ENCODE peak calls at places on chromosomes 11 and 22, in seven cellular contexts. One of them, this sample, is unnamed.

GRCh38 chr11:85732968-85733367 is 47.0 kb upstream of the CCDC89 start:
- DNase-seq in HL-60: no peak
- DNase-seq in AG04449: no peak
- DNase-seq in coronary artery: no peak
- DNase-seq in endothelial cell: no peak
- DNase-seq in fibroblast of mammary gland: no peak
- DNase-seq in NB4: no peak
- DNase-seq in this sample: no peak

GRCh38 chr11:42521994-42522393 is 789.8 kb upstream of the API5 start:
- DNase-seq in coronary artery: no peak
- DNase-seq in fibroblast of mammary gland: peak; percentile 68
- DNase-seq in AG04449: no peak
- DNase-seq in NB4: peak; percentile 18
- DNase-seq in HL-60: no peak
- DNase-seq in endothelial cell: no peak
- DNase-seq in this sample: no peak

GRCh38 chr11:73192272-73192671 is 25.8 kb upstream of the P2RY2 start:
- DNase-seq in NB4: peak; percentile 59
- DNase-seq in endothelial cell: no peak
- DNase-seq in fibroblast of mammary gland: no peak
- DNase-seq in HL-60: no peak
- DNase-seq in AG04449: no peak
- DNase-seq in coronary artery: no peak
- DNase-seq in this sample: no peak

GRCh38 chr22:21713428-21714058 is 22.1 kb downstream of the YPEL1 start:
- DNase-seq in NB4: no peak
- DNase-seq in HL-60: no peak
- DNase-seq in fibroblast of mammary gland: no peak
- DNase-seq in AG04449: no peak
- DNase-seq in coronary artery: no peak
- DNase-seq in endothelial cell: no peak
- DNase-seq in this sample: no peak

GRCh38 chr11:78912778-78913177 is 338.1 kb upstream of the NARS2 start:
- DNase-seq in HL-60: no peak
- DNase-seq in AG04449: no peak
- DNase-seq in NB4: no peak
- DNase-seq in coronary artery: no peak
- DNase-seq in endothelial cell: no peak
- DNase-seq in fibroblast of mammary gland: no peak
- DNase-seq in this sample: no peak

GRCh38 chr11:132200303-132200936 is 830.0 kb downstream of the NTM start:
- DNase-seq in AG04449: no peak
- DNase-seq in HL-60: no peak
- DNase-seq in fibroblast of mammary gland: no peak
- DNase-seq in coronary artery: no peak
- DNase-seq in endothelial cell: no peak
- DNase-seq in NB4: no peak
- DNase-seq in this sample: no peak

GRCh38 chr11:12460441-12460840 is 83.1 kb downstream of the PARVA start:
- DNase-seq in NB4: no peak
- DNase-seq in endothelial cell: no peak
- DNase-seq in HL-60: no peak
- DNase-seq in coronary artery: no peak
- DNase-seq in fibroblast of mammary gland: no peak
- DNase-seq in AG04449: no peak
- DNase-seq in this sample: no peak

GRCh38 chr11:35619030-35619753 is 932 bp downstream of the FJX1 start:
- DNase-seq in NB4: no peak
- DNase-seq in endothelial cell: peak; percentile 55
- DNase-seq in fibroblast of mammary gland: peak; percentile 37
- DNase-seq in coronary artery: no peak
- DNase-seq in HL-60: no peak
- DNase-seq in AG04449: no peak
- DNase-seq in this sample: no peak

GRCh38 chr11:44416776-44417175 is 106.8 kb upstream of the ALX4 start:
- DNase-seq in fibroblast of mammary gland: peak; percentile 73
- DNase-seq in HL-60: no peak
- DNase-seq in NB4: no peak
- DNase-seq in coronary artery: peak; percentile 12
- DNase-seq in AG04449: no peak
- DNase-seq in endothelial cell: no peak
- DNase-seq in this sample: no peak

GRCh38 chr11:129141748-129142475 is 50.2 kb downstream of the ARHGAP32 start:
- DNase-seq in fibroblast of mammary gland: peak; percentile 57
- DNase-seq in endothelial cell: no peak
- DNase-seq in NB4: no peak
- DNase-seq in coronary artery: no peak
- DNase-seq in AG04449: no peak
- DNase-seq in HL-60: no peak
- DNase-seq in this sample: no peak

GRCh38 chr11:17528181-17528691 is 16.0 kb downstream of the USH1C start:
- DNase-seq in HL-60: peak; percentile 10
- DNase-seq in NB4: peak; percentile 66
- DNase-seq in fibroblast of mammary gland: peak; percentile 35
- DNase-seq in coronary artery: no peak
- DNase-seq in AG04449: no peak
- DNase-seq in endothelial cell: peak; percentile 84
- DNase-seq in this sample: peak; percentile 87

GRCh38 chr11:36088234-36088975 is 144.5 kb downstream of the LDLRAD3 start:
- DNase-seq in NB4: no peak
- DNase-seq in fibroblast of mammary gland: peak; percentile 51
- DNase-seq in endothelial cell: no peak
- DNase-seq in coronary artery: no peak
- DNase-seq in HL-60: no peak
- DNase-seq in AG04449: no peak
- DNase-seq in this sample: no peak

GRCh38 chr11:39806652-39807051 is 1652.8 kb downstream of the LRRC4C start:
- DNase-seq in AG04449: no peak
- DNase-seq in HL-60: no peak
- DNase-seq in NB4: no peak
- DNase-seq in fibroblast of mammary gland: no peak
- DNase-seq in coronary artery: no peak
- DNase-seq in endothelial cell: no peak
- DNase-seq in this sample: no peak

GRCh38 chr22:19419086-19419463 is 12.5 kb downstream of the HIRA start:
- DNase-seq in coronary artery: no peak
- DNase-seq in fibroblast of mammary gland: no peak
- DNase-seq in endothelial cell: no peak
- DNase-seq in NB4: peak; percentile 84
- DNase-seq in HL-60: peak; percentile 72
- DNase-seq in AG04449: no peak
- DNase-seq in this sample: no peak

GRCh38 chr22:19066531-19067271 is 55.5 kb downstream of the DGCR2 start:
- DNase-seq in fibroblast of mammary gland: peak; percentile 75
- DNase-seq in NB4: no peak
- DNase-seq in AG04449: no peak
- DNase-seq in HL-60: no peak
- DNase-seq in endothelial cell: no peak
- DNase-seq in coronary artery: peak; percentile 67
- DNase-seq in this sample: no peak

GRCh38 chr11:76654310-76654851 is 16.2 kb downstream of the LRRC32 start:
- DNase-seq in coronary artery: peak; percentile 92
- DNase-seq in HL-60: no peak
- DNase-seq in fibroblast of mammary gland: peak; percentile 74
- DNase-seq in endothelial cell: no peak
- DNase-seq in AG04449: no peak
- DNase-seq in NB4: no peak
- DNase-seq in this sample: no peak

GRCh38 chr11:80167766-80168165 is 726.9 kb upstream of the TENM4 start:
- DNase-seq in NB4: peak; percentile 15
- DNase-seq in HL-60: no peak
- DNase-seq in AG04449: no peak
- DNase-seq in coronary artery: no peak
- DNase-seq in endothelial cell: no peak
- DNase-seq in fibroblast of mammary gland: no peak
- DNase-seq in this sample: no peak

GRCh38 chr22:21582801-21583740 is 15.6 kb downstream of the UBE2L3 start:
- DNase-seq in HL-60: no peak
- DNase-seq in coronary artery: no peak
- DNase-seq in fibroblast of mammary gland: no peak
- DNase-seq in NB4: no peak
- DNase-seq in endothelial cell: no peak
- DNase-seq in AG04449: no peak
- DNase-seq in this sample: no peak

GRCh38 chr22:30178180-30179126 is 68.1 kb downstream of the LIF start:
- DNase-seq in coronary artery: no peak
- DNase-seq in fibroblast of mammary gland: no peak
- DNase-seq in NB4: no peak
- DNase-seq in AG04449: no peak
- DNase-seq in HL-60: no peak
- DNase-seq in endothelial cell: no peak
- DNase-seq in this sample: no peak

GRCh38 chr11:70498171-70498571 is 99.8 kb downstream of the CTTN start:
- DNase-seq in endothelial cell: no peak
- DNase-seq in AG04449: no peak
- DNase-seq in fibroblast of mammary gland: no peak
- DNase-seq in coronary artery: no peak
- DNase-seq in HL-60: no peak
- DNase-seq in NB4: no peak
- DNase-seq in this sample: no peak

GRCh38 chr11:102924851-102925380 is 30.6 kb downstream of the MMP13 start:
- DNase-seq in NB4: peak; percentile 37
- DNase-seq in fibroblast of mammary gland: no peak
- DNase-seq in HL-60: no peak
- DNase-seq in endothelial cell: no peak
- DNase-seq in coronary artery: no peak
- DNase-seq in AG04449: no peak
- DNase-seq in this sample: no peak

GRCh38 chr11:131392528-131393255 is 22.3 kb downstream of the NTM start:
- DNase-seq in fibroblast of mammary gland: peak; percentile 13
- DNase-seq in endothelial cell: peak; percentile 24
- DNase-seq in AG04449: no peak
- DNase-seq in coronary artery: no peak
- DNase-seq in HL-60: no peak
- DNase-seq in NB4: peak; percentile 20
- DNase-seq in this sample: no peak

GRCh38 chr11:33052241-33052640 is 12.9 kb downstream of the TCP11L1 start:
- DNase-seq in fibroblast of mammary gland: no peak
- DNase-seq in NB4: peak; percentile 40
- DNase-seq in coronary artery: no peak
- DNase-seq in HL-60: no peak
- DNase-seq in endothelial cell: no peak
- DNase-seq in AG04449: no peak
- DNase-seq in this sample: no peak
- TF ChIP-seq CTCF in fibroblast of mammary gland: no peak
- TF ChIP-seq CTCF in NB4: no peak
- TF ChIP-seq CTCF in coronary artery: no peak
- TF ChIP-seq CTCF in HL-60: no peak
- TF ChIP-seq CTCF in endothelial cell: no peak
- TF ChIP-seq CTCF in AG04449: no peak
- TF ChIP-seq CTCF in this sample: no peak

DNA sequence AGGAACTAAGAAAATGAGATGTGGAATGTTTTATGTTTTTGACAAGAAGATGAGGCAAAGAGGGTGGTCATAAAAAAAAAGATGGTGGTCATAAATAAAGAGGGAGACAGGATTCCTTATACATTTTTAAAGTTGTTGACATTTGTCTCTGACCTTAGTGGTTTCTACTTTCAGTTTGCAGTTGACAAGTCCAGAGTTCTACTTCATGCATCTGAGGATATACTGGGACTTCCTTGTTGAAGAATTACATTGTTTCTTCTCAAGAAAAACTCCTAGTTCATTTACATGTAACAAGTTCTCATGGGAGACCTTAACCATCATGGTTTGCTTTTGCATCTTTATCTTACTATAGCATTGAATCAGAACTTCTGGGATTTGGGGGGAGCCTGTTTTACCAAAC is 1.2 kb downstream of the OR6X1 start:
- DNase-seq in AG04449: no peak
- DNase-seq in coronary artery: no peak
- DNase-seq in NB4: no peak
- DNase-seq in HL-60: no peak
- DNase-seq in endothelial cell: no peak
- DNase-seq in fibroblast of mammary gland: no peak
- DNase-seq in this sample: no peak
- TF ChIP-seq CTCF in AG04449: no peak
- TF ChIP-seq CTCF in coronary artery: no peak
- TF ChIP-seq CTCF in NB4: no peak
- TF ChIP-seq CTCF in HL-60: no peak
- TF ChIP-seq CTCF in endothelial cell: no peak
- TF ChIP-seq CTCF in fibroblast of mammary gland: no peak
- TF ChIP-seq CTCF in this sample: no peak

GRCh38 chr22:25880524-25880923 is 138.5 kb downstream of the MYO18B start:
- DNase-seq in NB4: no peak
- DNase-seq in coronary artery: no peak
- DNase-seq in HL-60: no peak
- DNase-seq in AG04449: no peak
- DNase-seq in endothelial cell: no peak
- DNase-seq in fibroblast of mammary gland: no peak
- DNase-seq in this sample: no peak
- TF ChIP-seq CTCF in NB4: no peak
- TF ChIP-seq CTCF in coronary artery: no peak
- TF ChIP-seq CTCF in HL-60: no peak
- TF ChIP-seq CTCF in AG04449: no peak
- TF ChIP-seq CTCF in endothelial cell: no peak
- TF ChIP-seq CTCF in fibroblast of mammary gland: no peak
- TF ChIP-seq CTCF in this sample: peak; percentile 31

GRCh38 chr11:20452585-20452984 is 65.1 kb downstream of the PRMT3 start:
- DNase-seq in endothelial cell: no peak
- DNase-seq in coronary artery: no peak
- DNase-seq in AG04449: no peak
- DNase-seq in HL-60: no peak
- DNase-seq in NB4: no peak
- DNase-seq in fibroblast of mammary gland: no peak
- DNase-seq in this sample: no peak
- TF ChIP-seq CTCF in endothelial cell: no peak
- TF ChIP-seq CTCF in coronary artery: no peak
- TF ChIP-seq CTCF in AG04449: no peak
- TF ChIP-seq CTCF in HL-60: no peak
- TF ChIP-seq CTCF in NB4: no peak
- TF ChIP-seq CTCF in fibroblast of mammary gland: no peak
- TF ChIP-seq CTCF in this sample: no peak

GRCh38 chr11:48109046-48109666 is 107.5 kb upstream of the OR4B1 start:
- DNase-seq in NB4: peak; percentile 75
- DNase-seq in coronary artery: peak; percentile 31
- DNase-seq in AG04449: no peak
- DNase-seq in fibroblast of mammary gland: peak; percentile 64
- DNase-seq in endothelial cell: no peak
- DNase-seq in HL-60: peak; percentile 43
- DNase-seq in this sample: peak; percentile 57
- TF ChIP-seq CTCF in NB4: no peak
- TF ChIP-seq CTCF in coronary artery: no peak
- TF ChIP-seq CTCF in AG04449: peak; percentile 20
- TF ChIP-seq CTCF in fibroblast of mammary gland: peak; percentile 40
- TF ChIP-seq CTCF in endothelial cell: no peak
- TF ChIP-seq CTCF in HL-60: no peak
- TF ChIP-seq CTCF in this sample: peak; percentile 65

DNA sequence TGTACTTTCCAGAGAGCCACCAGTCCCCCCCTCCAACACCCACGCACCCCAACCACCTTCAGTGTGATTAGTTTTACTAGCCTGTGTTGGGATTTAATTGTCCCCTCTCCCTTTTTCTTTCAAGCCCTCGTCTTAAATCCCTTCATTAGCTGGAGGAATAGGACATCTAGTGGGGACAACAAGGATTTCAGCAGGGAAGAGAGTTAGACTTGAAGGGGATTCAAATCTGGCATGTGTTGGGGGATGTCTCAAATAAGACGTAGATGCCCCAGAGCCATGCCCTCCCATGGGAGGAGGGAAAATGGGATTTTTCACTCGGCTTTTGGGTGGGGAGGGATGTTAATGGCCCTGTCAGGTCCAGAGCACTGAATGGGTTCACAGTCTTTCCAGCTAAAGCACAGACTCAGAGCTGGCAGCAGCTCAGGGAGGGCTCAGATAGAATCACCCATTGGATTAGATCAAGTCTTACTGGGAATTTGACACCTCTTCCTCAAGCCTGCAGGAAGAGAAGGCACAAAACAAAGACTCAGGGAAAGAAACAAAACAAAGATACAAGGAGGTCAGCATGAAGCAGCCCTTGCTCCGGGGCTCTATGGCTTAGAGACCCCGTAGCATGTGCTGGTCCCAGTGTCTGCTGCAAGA is 10.7 kb downstream of the INS start:
- DNase-seq in HL-60: no peak
- DNase-seq in NB4: peak; percentile 58
- DNase-seq in endothelial cell: peak; percentile 43
- DNase-seq in fibroblast of mammary gland: peak; percentile 47
- DNase-seq in coronary artery: no peak
- DNase-seq in AG04449: no peak
- DNase-seq in this sample: no peak
- TF ChIP-seq CTCF in HL-60: no peak
- TF ChIP-seq CTCF in NB4: peak; percentile 36
- TF ChIP-seq CTCF in endothelial cell: peak; percentile 74
- TF ChIP-seq CTCF in fibroblast of mammary gland: peak; percentile 48
- TF ChIP-seq CTCF in coronary artery: no peak
- TF ChIP-seq CTCF in AG04449: peak; percentile 42
- TF ChIP-seq CTCF in this sample: peak; percentile 25

This sample was measured in D721Med.